ENCODE peak calls at places on chromosomes 4 and X, in six cellular contexts. One of them, this sample, is unnamed.

GRCh38 chr4:55554453-55555030 is 7.8 kb upstream of the CLOCK start:
- DNase-seq in uterus: no peak
- DNase-seq in heart right ventricle: no peak
- DNase-seq in IMR-90: peak; percentile 71
- DNase-seq in OCI-LY7: peak; percentile 40
- DNase-seq in CD8-positive, alpha-beta T cell: no peak
- DNase-seq in this sample: peak; percentile 72

GRCh38 chrX:43753637-43754036 is 97.5 kb downstream of the MAOA start:
- DNase-seq in heart right ventricle: no peak
- DNase-seq in IMR-90: no peak
- DNase-seq in uterus: no peak
- DNase-seq in CD8-positive, alpha-beta T cell: no peak
- DNase-seq in OCI-LY7: no peak
- DNase-seq in this sample: no peak

GRCh38 chr4:151460434-151460833 is 51.5 kb downstream of the FHIP1A start:
- DNase-seq in OCI-LY7: no peak
- DNase-seq in IMR-90: no peak
- DNase-seq in heart right ventricle: no peak
- DNase-seq in uterus: no peak
- DNase-seq in CD8-positive, alpha-beta T cell: no peak
- DNase-seq in this sample: no peak

GRCh38 chrX:146264763-146265375 is 447.2 kb downstream of the SLITRK2 start:
- DNase-seq in uterus: no peak
- DNase-seq in heart right ventricle: no peak
- DNase-seq in OCI-LY7: no peak
- DNase-seq in CD8-positive, alpha-beta T cell: no peak
- DNase-seq in IMR-90: no peak
- DNase-seq in this sample: no peak

GRCh38 chrX:155086961-155087735 is 15.8 kb downstream of the BRCC3 start:
- DNase-seq in IMR-90: no peak
- DNase-seq in heart right ventricle: no peak
- DNase-seq in CD8-positive, alpha-beta T cell: no peak
- DNase-seq in uterus: no peak
- DNase-seq in OCI-LY7: no peak
- DNase-seq in this sample: no peak

GRCh38 chrX:12210921-12211320 is 72.6 kb downstream of the FRMPD4 start:
- DNase-seq in IMR-90: peak; percentile 31
- DNase-seq in CD8-positive, alpha-beta T cell: no peak
- DNase-seq in heart right ventricle: no peak
- DNase-seq in OCI-LY7: no peak
- DNase-seq in uterus: no peak
- DNase-seq in this sample: peak; percentile 31

GRCh38 chr4:185740471-185740873 is 71.5 kb downstream of the SORBS2 start:
- DNase-seq in CD8-positive, alpha-beta T cell: no peak
- DNase-seq in IMR-90: no peak
- DNase-seq in OCI-LY7: peak; percentile 16
- DNase-seq in uterus: no peak
- DNase-seq in heart right ventricle: no peak
- DNase-seq in this sample: no peak

GRCh38 chr4:89598602-89599001 is 238.4 kb downstream of the SNCA start:
- DNase-seq in uterus: no peak
- DNase-seq in OCI-LY7: peak; percentile 5
- DNase-seq in heart right ventricle: no peak
- DNase-seq in CD8-positive, alpha-beta T cell: no peak
- DNase-seq in IMR-90: peak; percentile 17
- DNase-seq in this sample: peak; percentile 13

GRCh38 chrX:100863326-100863854 is 10.8 kb downstream of the NOX1 start:
- DNase-seq in uterus: peak; percentile 17
- DNase-seq in IMR-90: no peak
- DNase-seq in CD8-positive, alpha-beta T cell: no peak
- DNase-seq in OCI-LY7: no peak
- DNase-seq in heart right ventricle: no peak
- DNase-seq in this sample: peak; percentile 39

GRCh38 chr4:155629831-155630425 is 36.7 kb upstream of the GUCY1A1 start:
- DNase-seq in CD8-positive, alpha-beta T cell: no peak
- DNase-seq in IMR-90: peak; percentile 88
- DNase-seq in uterus: no peak
- DNase-seq in heart right ventricle: no peak
- DNase-seq in OCI-LY7: no peak
- DNase-seq in this sample: peak; percentile 78

GRCh38 chr4:87067120-87067885 is 132.5 kb downstream of the AFF1 start:
- DNase-seq in heart right ventricle: no peak
- DNase-seq in CD8-positive, alpha-beta T cell: no peak
- DNase-seq in IMR-90: no peak
- DNase-seq in OCI-LY7: no peak
- DNase-seq in uterus: no peak
- DNase-seq in this sample: no peak

GRCh38 chrX:51407520-51408409 is 75.1 kb downstream of the NUDT10 start:
- DNase-seq in uterus: no peak
- DNase-seq in OCI-LY7: no peak
- DNase-seq in IMR-90: no peak
- DNase-seq in CD8-positive, alpha-beta T cell: no peak
- DNase-seq in heart right ventricle: no peak
- DNase-seq in this sample: no peak

GRCh38 chr4:5511791-5512190 is 196.6 kb downstream of the EVC2 start:
- DNase-seq in CD8-positive, alpha-beta T cell: no peak
- DNase-seq in IMR-90: peak; percentile 63
- DNase-seq in heart right ventricle: no peak
- DNase-seq in OCI-LY7: no peak
- DNase-seq in uterus: no peak
- DNase-seq in this sample: peak; percentile 30

GRCh38 chr4:140096921-140097320 is 57.1 kb downstream of the MAML3 start:
- DNase-seq in CD8-positive, alpha-beta T cell: no peak
- DNase-seq in IMR-90: peak; percentile 44
- DNase-seq in OCI-LY7: peak; percentile 16
- DNase-seq in heart right ventricle: no peak
- DNase-seq in uterus: no peak
- DNase-seq in this sample: no peak

GRCh38 chr4:36348403-36348938 is 67.1 kb downstream of the DTHD1 start:
- DNase-seq in IMR-90: no peak
- DNase-seq in uterus: no peak
- DNase-seq in CD8-positive, alpha-beta T cell: no peak
- DNase-seq in heart right ventricle: no peak
- DNase-seq in OCI-LY7: peak; percentile 1
- DNase-seq in this sample: no peak

GRCh38 chrX:34658316-34658715 is 1.2 kb upstream of the TMEM47 start:
- DNase-seq in heart right ventricle: no peak
- DNase-seq in IMR-90: peak; percentile 40
- DNase-seq in CD8-positive, alpha-beta T cell: no peak
- DNase-seq in OCI-LY7: no peak
- DNase-seq in uterus: no peak
- DNase-seq in this sample: no peak

GRCh38 chr4:169385356-169385755 is 114.6 kb upstream of the SH3RF1 start:
- DNase-seq in IMR-90: peak; percentile 87
- DNase-seq in heart right ventricle: no peak
- DNase-seq in OCI-LY7: no peak
- DNase-seq in CD8-positive, alpha-beta T cell: no peak
- DNase-seq in uterus: no peak
- DNase-seq in this sample: peak; percentile 55

GRCh38 chrX:74232859-74233258 is 71.1 kb upstream of the ZCCHC13 start:
- DNase-seq in CD8-positive, alpha-beta T cell: no peak
- DNase-seq in IMR-90: peak; percentile 23
- DNase-seq in uterus: no peak
- DNase-seq in heart right ventricle: no peak
- DNase-seq in OCI-LY7: no peak
- DNase-seq in this sample: peak; percentile 17

GRCh38 chr4:117949621-117950020 is 84.7 kb upstream of the NDST3 start:
- DNase-seq in uterus: no peak
- DNase-seq in IMR-90: no peak
- DNase-seq in OCI-LY7: no peak
- DNase-seq in heart right ventricle: no peak
- DNase-seq in CD8-positive, alpha-beta T cell: no peak
- DNase-seq in this sample: no peak

GRCh38 chrX:5236096-5236495 is 992.6 kb downstream of the NLGN4X start:
- DNase-seq in IMR-90: no peak
- DNase-seq in CD8-positive, alpha-beta T cell: no peak
- DNase-seq in OCI-LY7: peak; percentile 11
- DNase-seq in uterus: no peak
- DNase-seq in heart right ventricle: no peak
- DNase-seq in this sample: no peak

GRCh38 chr4:7034262-7035081 is 8.7 kb upstream of the TADA2B start:
- DNase-seq in uterus: no peak
- DNase-seq in heart right ventricle: no peak
- DNase-seq in OCI-LY7: no peak
- DNase-seq in CD8-positive, alpha-beta T cell: no peak
- DNase-seq in IMR-90: peak; percentile 67
- DNase-seq in this sample: no peak

GRCh38 chr4:166538491-166539005 is 665.5 kb downstream of the TLL1 start:
- DNase-seq in OCI-LY7: no peak
- DNase-seq in CD8-positive, alpha-beta T cell: no peak
- DNase-seq in uterus: no peak
- DNase-seq in IMR-90: no peak
- DNase-seq in heart right ventricle: no peak
- DNase-seq in this sample: no peak

GRCh38 chr4:112510191-112510467 is 5.9 kb downstream of the NEUROG2 start:
- DNase-seq in IMR-90: no peak
- DNase-seq in heart right ventricle: no peak
- DNase-seq in OCI-LY7: no peak
- DNase-seq in CD8-positive, alpha-beta T cell: no peak
- DNase-seq in uterus: no peak
- DNase-seq in this sample: no peak

GRCh38 chr4:97987019-97987648 is 156.1 kb downstream of the STPG2 start:
- DNase-seq in CD8-positive, alpha-beta T cell: no peak
- DNase-seq in uterus: no peak
- DNase-seq in OCI-LY7: peak; percentile 24
- DNase-seq in IMR-90: no peak
- DNase-seq in heart right ventricle: no peak
- DNase-seq in this sample: peak; percentile 13
- TF ChIP-seq CTCF in CD8-positive, alpha-beta T cell: no peak
- TF ChIP-seq CTCF in uterus: peak; percentile 10
- TF ChIP-seq CTCF in OCI-LY7: peak; percentile 83
- TF ChIP-seq CTCF in IMR-90: peak; percentile 30
- TF ChIP-seq CTCF in heart right ventricle: no peak
- TF ChIP-seq CTCF in this sample: peak; percentile 35

DNA sequence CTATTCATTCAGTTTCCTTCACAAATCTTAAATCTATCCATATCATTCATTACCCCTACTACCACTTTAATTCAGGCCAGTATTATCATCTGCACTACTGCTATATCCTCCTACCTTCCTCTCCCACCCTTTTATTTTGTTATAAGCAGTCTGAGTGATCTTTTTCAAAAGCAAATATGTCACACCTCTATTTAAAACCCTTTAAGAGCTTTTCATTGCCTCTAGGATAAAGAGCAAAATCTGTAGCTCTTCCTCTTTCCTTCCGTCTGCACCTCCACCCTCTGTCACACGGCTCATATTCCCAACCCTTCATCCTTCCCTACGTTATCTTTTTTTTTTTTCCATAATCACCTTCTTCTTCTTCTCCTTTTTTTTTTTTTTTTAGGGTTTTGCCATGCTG is 60.3 kb upstream of the SMIM10 start:
- DNase-seq in CD8-positive, alpha-beta T cell: no peak
- DNase-seq in OCI-LY7: no peak
- DNase-seq in IMR-90: no peak
- DNase-seq in uterus: no peak
- DNase-seq in heart right ventricle: no peak
- DNase-seq in this sample: no peak
- H3K4me3 ChIP-seq in CD8-positive, alpha-beta T cell: no peak overlapping the region
- H3K4me3 ChIP-seq in OCI-LY7: no peak overlapping the region
- H3K4me3 ChIP-seq in IMR-90: no peak overlapping the region
- H3K4me3 ChIP-seq in uterus: no peak overlapping the region
- H3K4me3 ChIP-seq in heart right ventricle: no peak overlapping the region
- H3K4me3 ChIP-seq in this sample: no peak overlapping the region

GRCh38 chr4:123256901-123257300 is 139.7 kb upstream of the SPRY1 start:
- DNase-seq in OCI-LY7: no peak
- DNase-seq in uterus: no peak
- DNase-seq in CD8-positive, alpha-beta T cell: no peak
- DNase-seq in heart right ventricle: no peak
- DNase-seq in IMR-90: no peak
- DNase-seq in this sample: no peak

GRCh38 chr4:123260429-123261052 is 136.1 kb upstream of the SPRY1 start:
- DNase-seq in IMR-90: no peak
- DNase-seq in CD8-positive, alpha-beta T cell: no peak
- DNase-seq in OCI-LY7: no peak
- DNase-seq in heart right ventricle: no peak
- DNase-seq in uterus: no peak
- DNase-seq in this sample: no peak

GRCh38 chr4:123259676-123260428 is 136.7 kb upstream of the SPRY1 start:
- DNase-seq in OCI-LY7: no peak
- DNase-seq in heart right ventricle: no peak
- DNase-seq in uterus: no peak
- DNase-seq in CD8-positive, alpha-beta T cell: no peak
- DNase-seq in IMR-90: no peak
- DNase-seq in this sample: no peak

GRCh38 chr4:123257563-123257962 is 139.0 kb upstream of the SPRY1 start:
- DNase-seq in uterus: no peak
- DNase-seq in OCI-LY7: no peak
- DNase-seq in IMR-90: no peak
- DNase-seq in CD8-positive, alpha-beta T cell: no peak
- DNase-seq in heart right ventricle: no peak
- DNase-seq in this sample: no peak

DNA sequence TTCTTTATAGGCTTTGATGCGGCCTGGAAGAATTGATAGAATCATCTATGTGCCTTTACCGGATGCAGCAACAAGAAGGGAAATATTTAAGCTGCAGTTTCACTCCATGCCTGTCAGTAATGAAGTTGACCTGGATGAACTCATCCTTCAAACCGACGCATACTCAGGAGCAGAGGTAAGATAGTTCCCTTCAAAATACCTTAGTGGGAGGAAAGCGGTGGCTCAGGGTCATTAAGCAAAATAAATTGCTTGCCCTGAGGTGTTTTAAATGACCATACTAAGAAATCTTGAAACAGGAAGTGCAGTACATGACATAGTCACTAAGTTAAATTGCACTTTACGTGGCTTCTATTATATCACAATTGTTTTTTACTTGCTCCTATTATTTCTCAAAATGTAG is 140.6 kb upstream of the SPRY1 start:
- DNase-seq in heart right ventricle: no peak
- DNase-seq in CD8-positive, alpha-beta T cell: no peak
- DNase-seq in OCI-LY7: no peak
- DNase-seq in uterus: no peak
- DNase-seq in IMR-90: no peak
- DNase-seq in this sample: no peak
- TF ChIP-seq CTCF in heart right ventricle: no peak
- TF ChIP-seq CTCF in CD8-positive, alpha-beta T cell: no peak
- TF ChIP-seq CTCF in OCI-LY7: no peak
- TF ChIP-seq CTCF in uterus: no peak
- TF ChIP-seq CTCF in IMR-90: no peak
- TF ChIP-seq CTCF in this sample: no peak

DNA sequence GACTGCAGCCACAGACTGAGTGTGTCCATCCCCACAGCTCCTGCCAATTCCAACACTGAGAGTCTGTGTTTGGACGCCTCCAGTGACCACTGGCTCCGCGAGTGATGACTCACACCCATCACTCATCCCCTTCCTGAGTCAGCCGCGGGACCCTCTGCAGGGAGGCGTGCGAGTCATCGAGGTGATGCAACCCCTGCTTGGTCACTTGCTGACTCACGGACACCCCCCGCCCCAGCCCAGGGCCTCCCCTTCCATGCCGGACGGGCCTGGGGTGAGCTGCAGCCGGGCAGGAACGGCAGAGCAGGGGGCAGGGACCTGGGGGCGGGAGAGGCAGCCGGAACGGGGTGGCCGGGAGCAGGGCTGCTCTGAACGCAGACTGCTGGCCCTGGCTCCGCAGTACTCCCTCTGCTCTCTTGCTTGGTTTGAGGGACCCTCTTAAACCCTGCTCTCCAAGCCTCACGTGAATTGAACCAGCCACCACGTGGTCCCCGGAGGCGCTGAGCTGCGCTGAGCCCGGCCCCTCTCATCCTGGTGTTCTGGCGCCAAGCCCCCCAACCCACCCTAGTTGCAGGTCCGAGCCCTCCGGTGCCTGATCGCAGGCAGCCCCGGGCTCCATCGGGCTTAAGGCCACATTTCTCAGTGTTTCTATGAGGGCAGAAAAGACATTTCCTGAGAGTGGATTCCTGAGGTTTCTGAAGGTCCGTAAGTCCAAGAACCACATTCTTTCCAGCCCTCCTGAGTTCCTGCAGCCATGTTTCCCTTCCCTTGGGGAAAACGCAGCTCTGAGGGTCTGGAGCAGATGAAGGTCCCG is 32.4 kb downstream of the FGFRL1 start:
- DNase-seq in CD8-positive, alpha-beta T cell: no peak
- DNase-seq in IMR-90: peak; percentile 99
- DNase-seq in heart right ventricle: peak; percentile 80
- DNase-seq in OCI-LY7: no peak
- DNase-seq in uterus: peak; percentile 96
- DNase-seq in this sample: peak; percentile 97
- H3K4me3 ChIP-seq in CD8-positive, alpha-beta T cell: no peak overlapping the region
- H3K4me3 ChIP-seq in IMR-90: no peak overlapping the region
- H3K4me3 ChIP-seq in heart right ventricle: no peak overlapping the region
- H3K4me3 ChIP-seq in OCI-LY7: no peak overlapping the region
- H3K4me3 ChIP-seq in uterus: peak overlapping the region; percentile 7
- H3K4me3 ChIP-seq in this sample: peak overlapping the region; percentile 20

This sample was measured in fibroblast of villous mesenchyme.